ENCODE peak calls at places on chromosomes 1 and 21, in four cellular contexts. One of them, this sample, is unnamed.

GRCh38 chr1:150173161-150173585 is 23.5 kb downstream of the PLEKHO1 start:
- DNase-seq in stimulated activated CD8-positive, alpha-beta memory T cell treated with anti-CD3 and anti-CD28 coated beads, Interleukin-4, amount 100 ng/mL, for 1 hour: no peak
- DNase-seq in SW 1271: no peak
- DNase-seq in D341Med: no peak
- DNase-seq in this sample: no peak

GRCh38 chr1:93813076-93813475 is 65.9 kb downstream of the DNTTIP2 start:
- DNase-seq in stimulated activated CD8-positive, alpha-beta memory T cell treated with anti-CD3 and anti-CD28 coated beads, Interleukin-4, amount 100 ng/mL, for 1 hour: no peak
- DNase-seq in SW 1271: no peak
- DNase-seq in D341Med: no peak
- DNase-seq in this sample: no peak

GRCh38 chr1:28243685-28244439 is 7.9 kb downstream of the ATP5IF1 start:
- DNase-seq in stimulated activated CD8-positive, alpha-beta memory T cell treated with anti-CD3 and anti-CD28 coated beads, Interleukin-4, amount 100 ng/mL, for 1 hour: no peak
- DNase-seq in SW 1271: no peak
- DNase-seq in D341Med: no peak
- DNase-seq in this sample: no peak

GRCh38 chr1:160704250-160704649 is 7.4 kb downstream of the CD48 start:
- DNase-seq in stimulated activated CD8-positive, alpha-beta memory T cell treated with anti-CD3 and anti-CD28 coated beads, Interleukin-4, amount 100 ng/mL, for 1 hour: no peak
- DNase-seq in SW 1271: no peak
- DNase-seq in D341Med: no peak
- DNase-seq in this sample: no peak

GRCh38 chr1:192160186-192160585 is 1.9 kb downstream of the RGS18 start:
- DNase-seq in stimulated activated CD8-positive, alpha-beta memory T cell treated with anti-CD3 and anti-CD28 coated beads, Interleukin-4, amount 100 ng/mL, for 1 hour: no peak
- DNase-seq in SW 1271: no peak
- DNase-seq in D341Med: no peak
- DNase-seq in this sample: no peak

GRCh38 chr1:162145280-162145965 is 75.9 kb downstream of the NOS1AP start:
- DNase-seq in stimulated activated CD8-positive, alpha-beta memory T cell treated with anti-CD3 and anti-CD28 coated beads, Interleukin-4, amount 100 ng/mL, for 1 hour: no peak
- DNase-seq in SW 1271: no peak
- DNase-seq in D341Med: no peak
- DNase-seq in this sample: no peak

GRCh38 chr1:230834292-230834691 is 34.0 kb downstream of the C1orf198 start:
- DNase-seq in stimulated activated CD8-positive, alpha-beta memory T cell treated with anti-CD3 and anti-CD28 coated beads, Interleukin-4, amount 100 ng/mL, for 1 hour: no peak
- DNase-seq in SW 1271: no peak
- DNase-seq in D341Med: peak; percentile 12
- DNase-seq in this sample: no peak

GRCh38 chr1:155253797-155254196 is 1.5 kb downstream of the ENTREP3 start:
- DNase-seq in stimulated activated CD8-positive, alpha-beta memory T cell treated with anti-CD3 and anti-CD28 coated beads, Interleukin-4, amount 100 ng/mL, for 1 hour: no peak
- DNase-seq in SW 1271: no peak
- DNase-seq in D341Med: no peak
- DNase-seq in this sample: no peak

GRCh38 chr1:208450958-208451357 is 206.8 kb upstream of the PLXNA2 start:
- DNase-seq in stimulated activated CD8-positive, alpha-beta memory T cell treated with anti-CD3 and anti-CD28 coated beads, Interleukin-4, amount 100 ng/mL, for 1 hour: no peak
- DNase-seq in SW 1271: no peak
- DNase-seq in D341Med: no peak
- DNase-seq in this sample: no peak

GRCh38 chr1:6279721-6280383 is 19.0 kb upstream of the GPR153 start:
- DNase-seq in stimulated activated CD8-positive, alpha-beta memory T cell treated with anti-CD3 and anti-CD28 coated beads, Interleukin-4, amount 100 ng/mL, for 1 hour: no peak
- DNase-seq in SW 1271: no peak
- DNase-seq in D341Med: no peak
- DNase-seq in this sample: no peak

GRCh38 chr1:160125761-160126160 is 10.2 kb downstream of the ATP1A2 start:
- DNase-seq in stimulated activated CD8-positive, alpha-beta memory T cell treated with anti-CD3 and anti-CD28 coated beads, Interleukin-4, amount 100 ng/mL, for 1 hour: no peak
- DNase-seq in SW 1271: no peak
- DNase-seq in D341Med: no peak
- DNase-seq in this sample: no peak

GRCh38 chr1:45954401-45954847 is 151.0 kb downstream of the MAST2 start:
- DNase-seq in stimulated activated CD8-positive, alpha-beta memory T cell treated with anti-CD3 and anti-CD28 coated beads, Interleukin-4, amount 100 ng/mL, for 1 hour: no peak
- DNase-seq in SW 1271: no peak
- DNase-seq in D341Med: no peak
- DNase-seq in this sample: no peak

GRCh38 chr1:234697741-234698140 is 87.8 kb upstream of the IRF2BP2 start:
- DNase-seq in stimulated activated CD8-positive, alpha-beta memory T cell treated with anti-CD3 and anti-CD28 coated beads, Interleukin-4, amount 100 ng/mL, for 1 hour: no peak
- DNase-seq in SW 1271: no peak
- DNase-seq in D341Med: no peak
- DNase-seq in this sample: no peak

GRCh38 chr1:79232831-79233230 is 226.3 kb upstream of the ADGRL4 start:
- DNase-seq in stimulated activated CD8-positive, alpha-beta memory T cell treated with anti-CD3 and anti-CD28 coated beads, Interleukin-4, amount 100 ng/mL, for 1 hour: no peak
- DNase-seq in SW 1271: no peak
- DNase-seq in D341Med: no peak
- DNase-seq in this sample: no peak

GRCh38 chr1:2595261-2595811 is 8.8 kb downstream of the PRXL2B start:
- DNase-seq in stimulated activated CD8-positive, alpha-beta memory T cell treated with anti-CD3 and anti-CD28 coated beads, Interleukin-4, amount 100 ng/mL, for 1 hour: no peak
- DNase-seq in SW 1271: no peak
- DNase-seq in D341Med: no peak
- DNase-seq in this sample: no peak

GRCh38 chr1:89908993-89909436 is 85.9 kb upstream of the ZNF326 start:
- DNase-seq in stimulated activated CD8-positive, alpha-beta memory T cell treated with anti-CD3 and anti-CD28 coated beads, Interleukin-4, amount 100 ng/mL, for 1 hour: no peak
- DNase-seq in SW 1271: peak; percentile 48
- DNase-seq in D341Med: no peak
- DNase-seq in this sample: no peak

GRCh38 chr1:93172778-93173177 is 7.4 kb downstream of the TMED5 start:
- DNase-seq in stimulated activated CD8-positive, alpha-beta memory T cell treated with anti-CD3 and anti-CD28 coated beads, Interleukin-4, amount 100 ng/mL, for 1 hour: no peak
- DNase-seq in SW 1271: no peak
- DNase-seq in D341Med: no peak
- DNase-seq in this sample: no peak

GRCh38 chr1:216700779-216701178 is 22.4 kb downstream of the ESRRG start:
- DNase-seq in stimulated activated CD8-positive, alpha-beta memory T cell treated with anti-CD3 and anti-CD28 coated beads, Interleukin-4, amount 100 ng/mL, for 1 hour: no peak
- DNase-seq in SW 1271: no peak
- DNase-seq in D341Med: no peak
- DNase-seq in this sample: no peak

GRCh38 chr1:184828369-184828717 is 73.7 kb upstream of the EDEM3 start:
- DNase-seq in stimulated activated CD8-positive, alpha-beta memory T cell treated with anti-CD3 and anti-CD28 coated beads, Interleukin-4, amount 100 ng/mL, for 1 hour: no peak
- DNase-seq in SW 1271: no peak
- DNase-seq in D341Med: no peak
- DNase-seq in this sample: no peak

GRCh38 chr21:22224261-22224660 is 1226.1 kb downstream of the NCAM2 start:
- DNase-seq in stimulated activated CD8-positive, alpha-beta memory T cell treated with anti-CD3 and anti-CD28 coated beads, Interleukin-4, amount 100 ng/mL, for 1 hour: no peak
- DNase-seq in SW 1271: no peak
- DNase-seq in D341Med: no peak
- DNase-seq in this sample: no peak

GRCh38 chr1:55246896-55247295 is 31.7 kb upstream of the USP24 start:
- DNase-seq in stimulated activated CD8-positive, alpha-beta memory T cell treated with anti-CD3 and anti-CD28 coated beads, Interleukin-4, amount 100 ng/mL, for 1 hour: no peak
- DNase-seq in SW 1271: no peak
- DNase-seq in D341Med: no peak
- DNase-seq in this sample: no peak

GRCh38 chr1:59383963-59384362 is 87.1 kb downstream of the FGGY start:
- DNase-seq in stimulated activated CD8-positive, alpha-beta memory T cell treated with anti-CD3 and anti-CD28 coated beads, Interleukin-4, amount 100 ng/mL, for 1 hour: no peak
- DNase-seq in SW 1271: no peak
- DNase-seq in D341Med: no peak
- DNase-seq in this sample: no peak

GRCh38 chr1:55378582-55378981 is 163.4 kb upstream of the USP24 start:
- DNase-seq in stimulated activated CD8-positive, alpha-beta memory T cell treated with anti-CD3 and anti-CD28 coated beads, Interleukin-4, amount 100 ng/mL, for 1 hour: no peak
- DNase-seq in SW 1271: no peak
- DNase-seq in D341Med: peak; percentile 53
- DNase-seq in this sample: no peak

This sample was measured in ascending aorta.